ENCODE peak calls at places on chromosomes 16 and 17, in six cellular contexts. A, B, V, Y, X and S are unnamed samples.

GRCh38 chr17:8955560-8955959 is 9.9 kb downstream of the PIK3R5 start:
- DNase-seq in B (no peak), V (no peak), Y (no peak), A (no peak), X (no peak), S (no peak)

GRCh38 chr17:80289631-80290030 is 29.0 kb downstream of the RNF213 start:
- DNase-seq in A (no peak), B (no peak), X (no peak), V (no peak), Y (no peak), S (no peak)

GRCh38 chr17:58337600-58338453 is 9.2 kb upstream of the TSPOAP1 start:
- DNase-seq in Y (peak), B (peak), X (peak), V (peak), A (peak), S (no peak)

GRCh38 chr17:49715221-49715620 is 7.5 kb upstream of the SLC35B1 start:
- DNase-seq in V (no peak), Y (no peak), X (no peak), B (no peak), A (no peak), S (no peak)

GRCh38 chr17:75047398-75048098 is 523 bp downstream of the KCTD2 start:
- DNase-seq in B (peak), Y (no peak), A (no peak), X (peak), V (peak), S (no peak)

GRCh38 chr17:49889500-49889899 is 41.6 kb upstream of the TAC4 start:
- DNase-seq in V (no peak), A (no peak), X (no peak), Y (no peak), B (no peak), S (no peak)

GRCh38 chr16:72072514-72073342 is 9.7 kb downstream of the HPR start:
- DNase-seq in B (no peak), Y (no peak), A (peak), X (peak), V (no peak), S (no peak)

GRCh38 chr16:55543470-55543869 is 23.0 kb upstream of the CAPNS2 start:
- DNase-seq in B (no peak), X (peak), Y (no peak), V (no peak), A (peak), S (no peak)

GRCh38 chr17:7383742-7384488 is 3.0 kb downstream of the TNK1 start:
- DNase-seq in Y (no peak), V (peak), X (peak), A (no peak), B (peak), S (no peak)

GRCh38 chr16:66400503-66401380 is 26.4 kb upstream of the BEAN1 start:
- DNase-seq in B (no peak), X (no peak), V (peak), Y (no peak), A (no peak), S (no peak)

GRCh38 chr17:61331178-61331577 is 68.5 kb upstream of the TBX2 start:
- DNase-seq in X (no peak), Y (no peak), V (no peak), A (no peak), B (no peak), S (no peak)

GRCh38 chr16:9996191-9996590 is 186.0 kb downstream of the GRIN2A start:
- DNase-seq in Y (no peak), B (no peak), A (no peak), V (no peak), X (no peak), S (no peak)

GRCh38 chr16:70018254-70018653 is 67.1 kb downstream of the CLEC18A start:
- DNase-seq in Y (no peak), X (peak), A (no peak), B (no peak), V (peak), S (no peak)

GRCh38 chr16:66605177-66605999 is 884 bp downstream of the CMTM3 start:
- DNase-seq in V (peak), A (peak), X (peak), Y (no peak), B (peak), S (no peak)

GRCh38 chr16:85750021-85750826 is 672 bp downstream of the C16orf74 start:
- DNase-seq in V (peak), Y (no peak), B (peak), X (peak), A (peak), S (no peak)
- TF ChIP-seq CTCF in V (no peak), Y (no peak), B (peak), X (no peak), A (no peak), S (no peak)

DNA sequence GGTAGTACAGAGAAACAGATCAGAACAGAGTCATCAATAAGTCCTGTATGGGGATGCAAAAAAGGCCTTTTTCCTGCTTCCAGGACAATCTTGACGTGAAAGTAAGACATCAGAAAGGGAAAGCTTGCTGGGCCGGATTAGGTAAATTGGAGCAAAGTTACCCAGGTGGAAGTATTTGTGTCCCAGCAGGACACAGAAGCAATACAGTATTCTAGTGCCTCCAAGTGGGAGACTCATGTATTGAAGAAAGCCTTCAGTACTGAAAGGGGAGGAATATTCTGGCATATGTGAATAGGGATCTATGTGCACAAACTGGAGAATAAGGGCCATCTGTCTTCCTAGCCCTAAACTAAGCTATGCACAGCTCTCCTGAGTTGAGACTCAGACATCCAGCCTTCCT is 327.2 kb upstream of the CDH8 start:
- DNase-seq in Y (no peak), X (no peak), B (no peak), V (no peak), A (no peak), S (no peak)
- TF ChIP-seq CTCF in Y (no peak), X (no peak), B (no peak), V (no peak), A (no peak), S (no peak)

GRCh38 chr17:46847204-46848191 is 3.9 kb upstream of the WNT9B start:
- DNase-seq in A (no peak), X (no peak), B (no peak), V (peak), Y (no peak), S (no peak)

GRCh38 chr17:46839211-46839610 is 12.2 kb upstream of the WNT9B start:
- DNase-seq in B (no peak), A (no peak), Y (no peak), X (no peak), V (no peak), S (no peak)

GRCh38 chr17:46841561-46842379 is 9.6 kb upstream of the WNT9B start:
- DNase-seq in X (no peak), V (no peak), A (no peak), Y (no peak), B (no peak), S (no peak)

GRCh38 chr17:46837521-46837920 is 13.9 kb upstream of the WNT9B start:
- DNase-seq in B (no peak), X (no peak), V (no peak), Y (no peak), A (no peak), S (no peak)

GRCh38 chr17:46842835-46843234 is 8.5 kb upstream of the WNT9B start:
- DNase-seq in Y (no peak), B (no peak), A (no peak), V (no peak), X (no peak), S (no peak)
- TF ChIP-seq CTCF in Y (peak), B (no peak), A (peak), V (peak), X (peak), S (no peak)

GRCh38 chr16:81767987-81768592 is 11.0 kb upstream of the PLCG2 start:
- DNase-seq in Y (no peak), X (no peak), A (no peak), V (no peak), B (no peak), S (no peak)
- TF ChIP-seq CTCF in Y (no peak), X (no peak), A (no peak), V (no peak), B (no peak), S (no peak)